ENCODE peak calls at places on chromosome X, in five cellular contexts. I, O, Q, S and Y are unnamed samples.

GRCh38 chrX:3638280-3638873 is 75.1 kb downstream of the PRKX start:
- DNase-seq in I (no peak), O (peak), Q (peak), S (peak), Y (no peak)

GRCh38 chrX:22059800-22060199 is 27.7 kb downstream of the PHEX start:
- DNase-seq in I (no peak), O (no peak), Q (no peak), S (no peak), Y (no peak)

GRCh38 chrX:85493821-85494220 is 114.4 kb upstream of the POF1B start:
- DNase-seq in I (no peak), O (no peak), Q (no peak), S (no peak), Y (no peak)

GRCh38 chrX:130109429-130110378 is 593 bp downstream of the ELF4 start:
- DNase-seq in I (no peak), O (no peak), Q (peak), S (no peak), Y (no peak)

GRCh38 chrX:152989292-152989658 is 4.6 kb downstream of the PNMA5 start:
- DNase-seq in I (no peak), O (peak), Q (no peak), S (no peak), Y (no peak)

GRCh38 chrX:12702509-12703091 is 88.6 kb upstream of the PRPS2 start:
- DNase-seq in I (no peak), O (no peak), Q (no peak), S (peak), Y (no peak)

GRCh38 chrX:154349979-154350378 is 24.5 kb downstream of the FLNA start:
- DNase-seq in I (no peak), O (no peak), Q (no peak), S (no peak), Y (no peak)

GRCh38 chrX:153158319-153158718 is 20.8 kb upstream of the MAGEA1 start:
- DNase-seq in I (no peak), O (no peak), Q (no peak), S (no peak), Y (no peak)

GRCh38 chrX:42978655-42979379 is 200.9 kb upstream of the PPP1R2C start:
- DNase-seq in I (no peak), O (no peak), Q (no peak), S (no peak), Y (no peak)

GRCh38 chrX:662126-662525 is 31.5 kb downstream of the SHOX start:
- DNase-seq in I (no peak), O (no peak), Q (no peak), S (no peak), Y (no peak)

GRCh38 chrX:120457766-120458180 is 11.3 kb downstream of the LAMP2 start:
- DNase-seq in I (no peak), O (peak), Q (no peak), S (no peak), Y (no peak)

GRCh38 chrX:56763556-56764152 is 34.6 kb downstream of the NBDY start:
- DNase-seq in I (peak), O (peak), Q (peak), S (no peak), Y (no peak)

GRCh38 chrX:68060506-68061205 is 372.6 kb downstream of the OPHN1 start:
- DNase-seq in I (no peak), O (no peak), Q (peak), S (no peak), Y (no peak)

GRCh38 chrX:12741416-12741815 is 49.8 kb upstream of the PRPS2 start:
- DNase-seq in I (no peak), O (no peak), Q (no peak), S (no peak), Y (no peak)

GRCh38 chrX:47390676-47391234 is 20.4 kb downstream of the ZNF157 start:
- DNase-seq in I (no peak), O (no peak), Q (no peak), S (no peak), Y (no peak)